ENCODE peak calls at places on chromosomes 12 and 14, in four cellular contexts. K is left ventricle myocardium superior, B is KG1, I is lung microvascular endothelial cell. L is an unnamed sample.

GRCh38 chr12:100234591-100235304 is 32.1 kb downstream of the DEPDC4 start:
- DNase-seq in K (no peak), B (no peak), I (peak), L (peak)

GRCh38 chr12:40226652-40227051 is 1.9 kb downstream of the LRRK2 start:
- DNase-seq in K (peak), B (no peak), I (peak), L (peak)

GRCh38 chr14:54169254-54169924 is 212.8 kb upstream of the BMP4 start:
- DNase-seq in K (no peak), B (no peak), I (peak), L (peak)

GRCh38 chr14:62144863-62145262 is 382.6 kb downstream of the SNAPC1 start:
- DNase-seq in K (no peak), B (no peak), I (no peak), L (no peak)

GRCh38 chr14:54147758-54148157 is 191.1 kb upstream of the BMP4 start:
- DNase-seq in K (no peak), B (no peak), I (no peak), L (no peak)

GRCh38 chr12:113664224-113664681 is 192.6 kb upstream of the LHX5 start:
- DNase-seq in K (no peak), B (no peak), I (no peak), L (no peak)

GRCh38 chr12:6700646-6701051 is at the start of gene PIANP:
- DNase-seq in K (peak), B (no peak), I (peak), L (peak)

GRCh38 chr14:92994942-92995341 is 72.0 kb downstream of the CHGA start:
- DNase-seq in K (no peak), B (no peak), I (no peak), L (no peak)

GRCh38 chr12:75196408-75196807 is 13.2 kb downstream of the KCNC2 start:
- DNase-seq in K (no peak), B (no peak), I (no peak), L (no peak)

GRCh38 chr12:84502907-84503787 is 409.5 kb downstream of the SLC6A15 start:
- DNase-seq in K (no peak), B (peak), I (peak), L (peak)

GRCh38 chr12:119988440-119988787 is 622 bp upstream of the BICDL1 start:
- DNase-seq in K (no peak), B (no peak), I (peak), L (peak)

GRCh38 chr12:56257491-56258067 is 605 bp downstream of the ANKRD52 start:
- DNase-seq in K (no peak), B (no peak), I (peak), L (peak)

GRCh38 chr12:92596388-92596787 is 106.4 kb upstream of the PLEKHG7 start:
- DNase-seq in K (no peak), B (no peak), I (peak), L (peak)

GRCh38 chr12:119620490-119620889 is 26.9 kb downstream of the TMEM233 start:
- DNase-seq in K (no peak), B (no peak), I (no peak), L (no peak)

GRCh38 chr12:31368666-31369361 is 42.9 kb upstream of the SINHCAF start:
- DNase-seq in K (no peak), B (no peak), I (peak), L (peak)

GRCh38 chr14:68671899-68672298 is 121.0 kb downstream of the ZFP36L1 start:
- DNase-seq in K (no peak), B (no peak), I (no peak), L (no peak)

GRCh38 chr12:57852620-57853509 is 6.3 kb upstream of the CTDSP2 start:
- DNase-seq in K (peak), B (no peak), I (no peak), L (no peak)

GRCh38 chr12:103832048-103832798 is 8.8 kb downstream of the NT5DC3 start:
- DNase-seq in K (no peak), B (no peak), I (no peak), L (no peak)

GRCh38 chr12:54259194-54260011 is 20.5 kb downstream of the CBX5 start:
- DNase-seq in K (peak), B (no peak), I (peak), L (peak)

GRCh38 chr14:71415404-71415690 is 508.1 kb downstream of the PCNX1 start:
- DNase-seq in K (no peak), B (no peak), I (no peak), L (no peak)

GRCh38 chr12:68074294-68075027 is 85.1 kb downstream of the IFNG start:
- DNase-seq in K (no peak), B (no peak), I (no peak), L (no peak)

GRCh38 chr12:130342842-130343241 is 5.2 kb downstream of the PIWIL1 start:
- DNase-seq in K (no peak), B (no peak), I (no peak), L (no peak)

GRCh38 chr12:123363743-123364531 is 710 bp downstream of the SBNO1 start:
- DNase-seq in K (peak), B (no peak), I (peak), L (peak)

L was measured in M059J.